ENCODE peak calls at places on chromosome 18, in eight cellular contexts. One of them, this sample, is unnamed.

GRCh38 chr18:49055787-49056186 is 105.0 kb upstream of the SMAD7 start:
- DNase-seq in choroid plexus epithelial cell: peak
- DNase-seq in fibroblast of villous mesenchyme: peak
- DNase-seq in amniotic stem cell: peak
- DNase-seq in AG04450: no peak
- DNase-seq in hepatic stellate cell: peak
- DNase-seq in AG08395: peak
- DNase-seq in HS-5: no peak
- DNase-seq in this sample: peak

GRCh38 chr18:11175266-11175947 is 26.0 kb upstream of the PIEZO2 start:
- DNase-seq in amniotic stem cell: peak
- DNase-seq in fibroblast of villous mesenchyme: peak
- DNase-seq in HS-5: peak
- DNase-seq in AG04450: peak
- DNase-seq in choroid plexus epithelial cell: peak
- DNase-seq in hepatic stellate cell: peak
- DNase-seq in AG08395: peak
- DNase-seq in this sample: no peak

GRCh38 chr18:73669299-73669698 is 478.3 kb downstream of the FBXO15 start:
- DNase-seq in AG08395: no peak
- DNase-seq in HS-5: no peak
- DNase-seq in AG04450: peak
- DNase-seq in choroid plexus epithelial cell: peak
- DNase-seq in fibroblast of villous mesenchyme: no peak
- DNase-seq in amniotic stem cell: peak
- DNase-seq in hepatic stellate cell: no peak
- DNase-seq in this sample: no peak

GRCh38 chr18:52481116-52481515 is 141.1 kb downstream of the DCC start:
- DNase-seq in hepatic stellate cell: no peak
- DNase-seq in HS-5: no peak
- DNase-seq in fibroblast of villous mesenchyme: no peak
- DNase-seq in amniotic stem cell: no peak
- DNase-seq in AG04450: no peak
- DNase-seq in AG08395: no peak
- DNase-seq in choroid plexus epithelial cell: no peak
- DNase-seq in this sample: no peak

GRCh38 chr18:5463390-5463789 is 80.4 kb downstream of the EPB41L3 start:
- DNase-seq in choroid plexus epithelial cell: peak
- DNase-seq in AG04450: peak
- DNase-seq in fibroblast of villous mesenchyme: peak
- DNase-seq in amniotic stem cell: no peak
- DNase-seq in HS-5: peak
- DNase-seq in hepatic stellate cell: no peak
- DNase-seq in AG08395: peak
- DNase-seq in this sample: peak

GRCh38 chr18:48007381-48007780 is 76.9 kb upstream of the SMAD2 start:
- DNase-seq in choroid plexus epithelial cell: no peak
- DNase-seq in AG04450: no peak
- DNase-seq in HS-5: no peak
- DNase-seq in fibroblast of villous mesenchyme: no peak
- DNase-seq in AG08395: no peak
- DNase-seq in amniotic stem cell: no peak
- DNase-seq in hepatic stellate cell: no peak
- DNase-seq in this sample: no peak

GRCh38 chr18:46756559-46757201 is at the start of gene ST8SIA5:
- DNase-seq in AG04450: no peak
- DNase-seq in HS-5: no peak
- DNase-seq in choroid plexus epithelial cell: no peak
- DNase-seq in fibroblast of villous mesenchyme: no peak
- DNase-seq in hepatic stellate cell: no peak
- DNase-seq in AG08395: no peak
- DNase-seq in amniotic stem cell: no peak
- DNase-seq in this sample: no peak

GRCh38 chr18:56322403-56322802 is 316.0 kb downstream of the TXNL1 start:
- DNase-seq in amniotic stem cell: no peak
- DNase-seq in HS-5: no peak
- DNase-seq in hepatic stellate cell: no peak
- DNase-seq in fibroblast of villous mesenchyme: no peak
- DNase-seq in AG04450: no peak
- DNase-seq in AG08395: no peak
- DNase-seq in choroid plexus epithelial cell: no peak
- DNase-seq in this sample: no peak

GRCh38 chr18:43665239-43665788 is 388.0 kb upstream of the SYT4 start:
- DNase-seq in fibroblast of villous mesenchyme: peak
- DNase-seq in HS-5: peak
- DNase-seq in choroid plexus epithelial cell: peak
- DNase-seq in AG08395: peak
- DNase-seq in amniotic stem cell: peak
- DNase-seq in AG04450: peak
- DNase-seq in hepatic stellate cell: peak
- DNase-seq in this sample: peak

GRCh38 chr18:9673296-9674251 is 34.5 kb upstream of the RAB31 start:
- DNase-seq in fibroblast of villous mesenchyme: peak
- DNase-seq in choroid plexus epithelial cell: peak
- DNase-seq in hepatic stellate cell: peak
- DNase-seq in AG04450: no peak
- DNase-seq in HS-5: peak
- DNase-seq in amniotic stem cell: no peak
- DNase-seq in AG08395: peak
- DNase-seq in this sample: peak

GRCh38 chr18:77422974-77423373 is 173.3 kb downstream of the GALR1 start:
- DNase-seq in choroid plexus epithelial cell: peak
- DNase-seq in AG08395: no peak
- DNase-seq in fibroblast of villous mesenchyme: no peak
- DNase-seq in AG04450: no peak
- DNase-seq in HS-5: no peak
- DNase-seq in amniotic stem cell: no peak
- DNase-seq in hepatic stellate cell: no peak
- DNase-seq in this sample: no peak

GRCh38 chr18:41936471-41937134 is 18.4 kb upstream of the PIK3C3 start:
- DNase-seq in amniotic stem cell: no peak
- DNase-seq in hepatic stellate cell: no peak
- DNase-seq in HS-5: no peak
- DNase-seq in AG04450: no peak
- DNase-seq in fibroblast of villous mesenchyme: no peak
- DNase-seq in AG08395: no peak
- DNase-seq in choroid plexus epithelial cell: peak
- DNase-seq in this sample: no peak

GRCh38 chr18:50560681-50561629 is 1.1 kb downstream of the MAPK4 start:
- DNase-seq in fibroblast of villous mesenchyme: no peak
- DNase-seq in HS-5: no peak
- DNase-seq in amniotic stem cell: no peak
- DNase-seq in AG08395: no peak
- DNase-seq in AG04450: no peak
- DNase-seq in hepatic stellate cell: no peak
- DNase-seq in choroid plexus epithelial cell: no peak
- DNase-seq in this sample: no peak

GRCh38 chr18:11095674-11096293 is 53.6 kb downstream of the PIEZO2 start:
- DNase-seq in AG04450: no peak
- DNase-seq in AG08395: no peak
- DNase-seq in hepatic stellate cell: no peak
- DNase-seq in amniotic stem cell: no peak
- DNase-seq in fibroblast of villous mesenchyme: no peak
- DNase-seq in HS-5: no peak
- DNase-seq in choroid plexus epithelial cell: no peak
- DNase-seq in this sample: no peak

GRCh38 chr18:23828426-23828825 is 139.2 kb downstream of the LAMA3 start:
- DNase-seq in fibroblast of villous mesenchyme: peak
- DNase-seq in choroid plexus epithelial cell: peak
- DNase-seq in AG08395: peak
- DNase-seq in hepatic stellate cell: no peak
- DNase-seq in HS-5: peak
- DNase-seq in AG04450: no peak
- DNase-seq in amniotic stem cell: no peak
- DNase-seq in this sample: peak

GRCh38 chr18:49585781-49586663 is 24.2 kb downstream of the LIPG start:
- DNase-seq in HS-5: no peak
- DNase-seq in choroid plexus epithelial cell: no peak
- DNase-seq in hepatic stellate cell: no peak
- DNase-seq in amniotic stem cell: no peak
- DNase-seq in AG04450: no peak
- DNase-seq in fibroblast of villous mesenchyme: no peak
- DNase-seq in AG08395: no peak
- DNase-seq in this sample: no peak

GRCh38 chr18:26307161-26307773 is 81.0 kb downstream of the TAF4B start:
- DNase-seq in hepatic stellate cell: peak
- DNase-seq in fibroblast of villous mesenchyme: peak
- DNase-seq in AG08395: peak
- DNase-seq in amniotic stem cell: peak
- DNase-seq in HS-5: peak
- DNase-seq in choroid plexus epithelial cell: peak
- DNase-seq in AG04450: peak
- DNase-seq in this sample: peak

GRCh38 chr18:44844486-44844885 is 163.8 kb downstream of the SETBP1 start:
- DNase-seq in fibroblast of villous mesenchyme: no peak
- DNase-seq in AG08395: no peak
- DNase-seq in choroid plexus epithelial cell: no peak
- DNase-seq in HS-5: no peak
- DNase-seq in hepatic stellate cell: no peak
- DNase-seq in amniotic stem cell: no peak
- DNase-seq in AG04450: no peak
- DNase-seq in this sample: no peak

GRCh38 chr18:4781873-4782272 is 326.8 kb upstream of the DLGAP1 start:
- DNase-seq in choroid plexus epithelial cell: no peak
- DNase-seq in HS-5: no peak
- DNase-seq in hepatic stellate cell: no peak
- DNase-seq in AG04450: no peak
- DNase-seq in fibroblast of villous mesenchyme: no peak
- DNase-seq in amniotic stem cell: no peak
- DNase-seq in AG08395: no peak
- DNase-seq in this sample: no peak

GRCh38 chr18:35597758-35598157 is 16.2 kb downstream of the GALNT1 start:
- DNase-seq in HS-5: no peak
- DNase-seq in choroid plexus epithelial cell: no peak
- DNase-seq in hepatic stellate cell: no peak
- DNase-seq in AG04450: no peak
- DNase-seq in AG08395: no peak
- DNase-seq in amniotic stem cell: no peak
- DNase-seq in fibroblast of villous mesenchyme: no peak
- DNase-seq in this sample: no peak

GRCh38 chr18:27005589-27005988 is 140.1 kb upstream of the AQP4 start:
- DNase-seq in amniotic stem cell: no peak
- DNase-seq in AG08395: no peak
- DNase-seq in HS-5: no peak
- DNase-seq in AG04450: no peak
- DNase-seq in hepatic stellate cell: no peak
- DNase-seq in fibroblast of villous mesenchyme: no peak
- DNase-seq in choroid plexus epithelial cell: peak
- DNase-seq in this sample: no peak

GRCh38 chr18:40094441-40094840 is 1860.6 kb upstream of the PIK3C3 start:
- DNase-seq in amniotic stem cell: no peak
- DNase-seq in HS-5: no peak
- DNase-seq in choroid plexus epithelial cell: peak
- DNase-seq in hepatic stellate cell: no peak
- DNase-seq in AG04450: no peak
- DNase-seq in fibroblast of villous mesenchyme: no peak
- DNase-seq in AG08395: peak
- DNase-seq in this sample: no peak